ENCODE peak calls at places on chromosome 6, in four cellular contexts. P is HepG2, C is WTC11, G is K562. J is an unnamed sample.

GRCh38 chr6:159633196-159633595 is 59.8 kb downstream of the SOD2 start:
- DNase-seq in C (peak), P (peak), G (peak), J (no peak)

GRCh38 chr6:134267917-134268361 is 50.0 kb downstream of the SGK1 start:
- DNase-seq in C (peak), P (peak), G (no peak), J (no peak)

GRCh38 chr6:106255306-106255705 is 70.3 kb downstream of the ATG5 start:
- DNase-seq in G (no peak), P (no peak), C (no peak), J (no peak)

GRCh38 chr6:39347201-39347600 is 24.7 kb upstream of the KCNK16 start:
- DNase-seq in G (no peak), C (no peak), P (no peak), J (no peak)

GRCh38 chr6:156842598-156843250 is 65.5 kb downstream of the ARID1B start:
- DNase-seq in C (no peak), P (no peak), G (no peak), J (no peak)

GRCh38 chr6:146785001-146785585 is 186.3 kb downstream of the ADGB start:
- DNase-seq in C (no peak), G (peak), P (peak), J (no peak)

GRCh38 chr6:72650081-72650745 is 28.3 kb downstream of the KCNQ5 start:
- DNase-seq in G (no peak), C (no peak), P (no peak), J (no peak)

GRCh38 chr6:51934098-51934497 is 153.3 kb downstream of the PKHD1 start:
- DNase-seq in P (peak), C (peak), G (peak), J (no peak)

GRCh38 chr6:16901777-16902176 is 140.5 kb upstream of the ATXN1 start:
- DNase-seq in G (no peak), C (no peak), P (no peak), J (no peak)

GRCh38 chr6:120627612-120628011 is 706.7 kb downstream of the TBC1D32 start:
- DNase-seq in C (no peak), G (no peak), P (no peak), J (no peak)

GRCh38 chr6:5294392-5295211 is 33.3 kb downstream of the FARS2 start:
- DNase-seq in G (peak), P (no peak), C (no peak), J (no peak)

GRCh38 chr6:158185729-158186456 is 17.7 kb downstream of the GTF2H5 start:
- DNase-seq in P (no peak), G (no peak), C (no peak), J (no peak)

GRCh38 chr6:87282743-87283142 is 39.6 kb upstream of the SMIM8 start:
- DNase-seq in C (no peak), G (no peak), P (no peak), J (no peak)

GRCh38 chr6:21003780-21004541 is 469.7 kb downstream of the CDKAL1 start:
- DNase-seq in C (no peak), G (no peak), P (peak), J (peak)

GRCh38 chr6:52081237-52081636 is 6.2 kb downstream of the PKHD1 start:
- DNase-seq in P (no peak), G (no peak), C (no peak), J (no peak)

GRCh38 chr6:1312444-1313363 is 806 bp downstream of the FOXQ1 start:
- DNase-seq in P (no peak), G (no peak), C (peak), J (no peak)

GRCh38 chr6:1313755-1314503 is 2.0 kb downstream of the FOXQ1 start:
- DNase-seq in C (peak), G (no peak), P (peak), J (no peak)

GRCh38 chr6:1312193-1312443 is 220 bp downstream of the FOXQ1 start:
- DNase-seq in P (no peak), C (no peak), G (no peak), J (no peak)

GRCh38 chr6:1314617-1315016 is 2.7 kb downstream of the FOXQ1 start:
- DNase-seq in G (no peak), P (no peak), C (no peak), J (no peak)

DNA sequence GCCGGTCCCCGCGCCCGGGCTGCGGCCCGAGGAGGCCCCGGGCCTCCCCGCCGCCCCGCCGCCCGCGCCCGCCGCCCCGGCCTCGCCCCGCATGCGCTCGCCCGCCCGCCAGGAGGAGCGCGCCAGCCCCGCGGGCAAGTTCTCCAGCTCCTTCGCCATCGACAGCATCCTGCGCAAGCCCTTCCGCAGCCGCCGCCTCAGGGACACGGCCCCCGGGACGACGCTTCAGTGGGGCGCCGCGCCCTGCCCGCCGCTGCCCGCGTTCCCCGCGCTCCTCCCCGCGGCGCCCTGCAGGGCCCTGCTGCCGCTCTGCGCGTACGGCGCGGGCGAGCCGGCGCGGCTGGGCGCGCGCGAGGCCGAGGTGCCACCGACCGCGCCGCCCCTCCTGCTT is 1.5 kb downstream of the FOXQ1 start:
- DNase-seq in P (no peak), C (no peak), G (no peak), J (no peak)
- TF ChIP-seq TCF7 in P (no peak), C (no peak), G (no peak), J (no peak)

DNA sequence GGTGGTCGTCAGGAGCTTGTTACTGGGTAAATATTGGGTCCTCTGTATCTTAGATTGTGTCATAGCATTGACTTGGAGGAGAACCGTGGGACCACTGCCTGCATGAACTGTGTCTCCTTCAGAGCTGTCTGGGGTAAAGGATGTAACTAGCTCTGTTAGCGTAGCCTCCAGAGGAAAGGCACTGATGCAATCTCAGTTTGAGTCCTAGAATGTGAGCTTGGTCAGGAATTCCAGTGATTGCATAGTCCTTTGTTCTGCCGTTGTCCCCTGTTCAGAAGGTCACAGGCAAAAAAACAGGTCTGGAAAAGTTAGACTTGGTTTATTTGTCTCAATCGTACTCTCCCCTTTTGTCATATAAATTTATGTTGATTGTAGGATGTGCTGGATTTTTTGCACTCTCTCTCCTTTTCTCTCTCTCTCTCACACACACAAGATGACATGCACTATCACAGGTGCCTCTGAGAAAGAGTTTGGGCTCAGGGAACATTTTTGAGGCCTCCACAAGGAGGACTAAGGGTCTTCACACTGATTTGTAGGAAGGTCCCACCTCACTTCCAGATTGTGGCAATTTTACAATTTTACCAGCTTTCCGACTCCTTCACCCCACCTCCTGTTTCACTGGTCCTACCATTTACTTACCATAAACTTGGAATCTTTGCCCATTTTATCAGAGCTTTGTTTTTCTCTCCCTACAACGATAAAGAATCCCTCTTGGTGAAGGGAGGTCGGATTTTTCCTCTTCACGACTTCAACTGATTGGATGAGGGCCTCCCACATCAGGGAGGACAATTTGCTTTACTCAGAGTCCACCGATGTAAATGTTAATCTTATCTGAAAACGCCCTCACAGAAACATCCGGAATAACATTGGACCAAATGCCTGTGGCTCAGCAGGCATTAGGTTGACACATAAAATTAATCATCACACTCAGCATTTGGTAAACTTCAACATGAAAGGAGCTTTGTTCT is 7.0 kb upstream of the DACT2 start:
- DNase-seq in C (no peak), G (no peak), P (peak), J (no peak)
- TF ChIP-seq USF2 in C (no peak), G (no peak), P (no peak), J (no peak)

GRCh38 chr6:117481278-117481925 is 1.1 kb upstream of the DCBLD1 start:
- DNase-seq in C (peak), G (peak), P (peak), J (no peak)
- TF ChIP-seq TCF7 in C (no peak), G (no peak), P (peak), J (no peak)

GRCh38 chr6:139278190-139278589 is 13.6 kb downstream of the TXLNB start:
- DNase-seq in C (no peak), G (no peak), P (no peak), J (no peak)

GRCh38 chr6:139277161-139277560 is 14.6 kb downstream of the TXLNB start:
- DNase-seq in G (no peak), P (no peak), C (no peak), J (no peak)

GRCh38 chr6:139285590-139285989 is 6.2 kb downstream of the TXLNB start:
- DNase-seq in G (no peak), P (no peak), C (no peak), J (no peak)

GRCh38 chr6:139287868-139288267 is 3.9 kb downstream of the TXLNB start:
- DNase-seq in C (no peak), P (no peak), G (no peak), J (no peak)

DNA sequence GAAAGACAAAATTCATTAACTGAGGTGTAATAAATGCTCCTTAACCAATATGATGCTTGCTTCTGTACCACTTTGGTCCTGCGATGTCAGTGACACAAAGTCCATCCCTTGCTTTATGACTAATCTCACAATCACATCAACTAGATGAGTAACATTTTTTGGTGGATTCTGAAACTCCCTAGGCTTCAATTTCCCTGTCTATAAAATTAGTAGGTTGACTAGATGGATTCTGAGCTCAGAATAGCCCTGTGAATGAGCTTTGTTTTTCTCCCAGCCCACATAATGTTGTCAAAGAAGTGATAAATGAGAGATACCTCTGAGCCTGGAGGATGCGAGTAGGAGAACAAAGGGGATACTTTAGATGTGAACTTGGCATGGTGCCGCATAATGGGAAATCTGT is 9.1 kb downstream of the TXLNB start:
- DNase-seq in G (no peak), C (no peak), P (no peak), J (no peak)
- TF ChIP-seq USF2 in G (no peak), C (no peak), P (no peak), J (no peak)

GRCh38 chr6:29705389-29706231 is 17.6 kb upstream of the HLA-F start:
- DNase-seq in P (peak), C (no peak), G (peak), J (no peak)

GRCh38 chr6:29708432-29709177 is 14.6 kb upstream of the HLA-F start:
- DNase-seq in G (no peak), P (no peak), C (no peak), J (peak)

DNA sequence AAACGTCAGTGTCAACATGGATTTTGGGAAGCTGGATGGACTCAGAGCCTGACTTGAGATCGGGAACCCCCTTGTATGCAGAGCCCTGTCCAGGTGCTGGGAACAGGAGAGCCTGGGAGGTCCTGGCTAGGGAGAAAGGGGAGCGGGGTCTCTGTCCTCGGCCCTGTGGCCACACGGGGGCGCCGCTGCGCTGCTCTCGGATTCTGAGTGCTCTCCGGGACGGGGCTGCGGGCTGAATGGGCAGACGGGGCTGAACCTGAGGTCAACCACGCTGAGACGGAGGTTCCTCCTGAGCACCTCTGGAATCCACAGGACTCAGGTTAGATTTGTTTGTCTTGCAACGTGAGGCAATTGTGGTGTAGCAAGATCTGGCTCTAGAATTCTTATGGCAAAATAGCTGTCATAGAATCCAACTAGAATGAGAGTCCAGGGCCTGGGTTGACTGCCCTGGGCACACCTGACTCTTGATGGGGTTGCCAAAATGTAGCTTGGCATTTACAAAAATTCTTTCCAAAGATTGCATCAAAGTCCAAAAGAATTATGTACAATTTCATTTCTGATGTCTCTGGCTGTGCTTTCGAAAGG is 20.6 kb upstream of the HLA-F start:
- DNase-seq in G (peak), C (peak), P (peak), J (no peak)
- TF ChIP-seq TCF7 in G (no peak), C (no peak), P (no peak), J (no peak)

J was measured in GM12878.